ENCODE peak calls at places on chromosomes 2 and 18, in ten cellular contexts. W is ovary; M is CD4-positive, CD25-positive, alpha-beta regulatory T cell; Y is foreskin keratinocyte; O is lower lobe of right lung; L is endodermal cell; B is psoas muscle; X is H9; D is HCT116; V is naive thymus-derived CD4-positive, alpha-beta T cell. I is an unnamed sample.
A peak's percentile ranks its signal among the peaks of the same experiment; 100 is the strongest.

GRCh38 chr2:40256649-40257048 is 195.2 kb downstream of the SLC8A1 start:
- DNase-seq in W (no peak), M (no peak), Y (no peak), O (no peak), L (peak; percentile 84), B (no peak), X (peak; percentile 76), D (no peak), V (no peak), I (no peak)

GRCh38 chr2:101500175-101500574 is 25.3 kb upstream of the RFX8 start:
- DNase-seq in W (no peak), M (no peak), Y (no peak), O (no peak), L (no peak), B (no peak), X (no peak), D (no peak), V (no peak), I (no peak)

GRCh38 chr2:119448427-119449141 is 16.9 kb downstream of the TMEM37 start:
- DNase-seq in W (no peak), M (peak; percentile 49), Y (no peak), O (no peak), L (no peak), B (no peak), X (no peak), D (no peak), V (no peak), I (no peak)

GRCh38 chr2:55420901-55421300 is 1.2 kb upstream of the CCDC88A start:
- DNase-seq in W (no peak), M (no peak), Y (no peak), O (no peak), L (no peak), B (no peak), X (no peak), D (no peak), V (no peak), I (no peak)

GRCh38 chr2:51103205-51103604 is 71.3 kb upstream of the NRXN1 start:
- DNase-seq in W (no peak), M (no peak), Y (no peak), O (peak; percentile 51), L (peak; percentile 79), B (no peak), X (peak; percentile 67), D (peak; percentile 4), V (no peak), I (peak; percentile 24)

GRCh38 chr18:56678836-56679565 is 27.8 kb downstream of the WDR7 start:
- DNase-seq in W (no peak), M (no peak), Y (no peak), O (no peak), L (no peak), B (no peak), X (no peak), D (no peak), V (no peak), I (no peak)

GRCh38 chr2:207770602-207771404 is 1.1 kb upstream of the FZD5 start:
- DNase-seq in W (peak; percentile 27), M (peak; percentile 15), Y (no peak), O (peak; percentile 56), L (peak; percentile 84), B (peak; percentile 54), X (peak; percentile 56), D (no peak), V (no peak), I (no peak)

GRCh38 chr2:229129738-229130371 is 141.2 kb downstream of the PID1 start:
- DNase-seq in W (no peak), M (no peak), Y (peak; percentile 36), O (no peak), L (peak; percentile 53), B (no peak), X (no peak), D (no peak), V (no peak), I (no peak)

GRCh38 chr2:12606472-12607000 is 110.2 kb upstream of the TRIB2 start:
- DNase-seq in W (no peak), M (no peak), Y (no peak), O (no peak), L (no peak), B (no peak), X (no peak), D (no peak), V (peak; percentile 3), I (no peak)

GRCh38 chr2:158795110-158795924 is at the start of gene DAPL1:
- DNase-seq in W (no peak), M (no peak), Y (no peak), O (no peak), L (peak; percentile 73), B (no peak), X (no peak), D (no peak), V (no peak), I (no peak)

GRCh38 chr18:25962919-25963318 is 127.5 kb downstream of the SS18 start:
- DNase-seq in W (no peak), M (no peak), Y (no peak), O (no peak), L (no peak), B (no peak), X (no peak), D (no peak), V (no peak), I (no peak)

GRCh38 chr18:75132068-75132467 is 76.9 kb downstream of the PTGR3 start:
- DNase-seq in W (no peak), M (no peak), Y (no peak), O (no peak), L (no peak), B (no peak), X (no peak), D (no peak), V (no peak), I (no peak)

GRCh38 chr2:52416340-52416739 is 1351.3 kb upstream of the CHAC2 start:
- DNase-seq in W (no peak), M (no peak), Y (no peak), O (no peak), L (no peak), B (no peak), X (no peak), D (peak; percentile 8), V (no peak), I (no peak)

GRCh38 chr2:173751245-173751975 is 213.8 kb downstream of the SP3 start:
- DNase-seq in W (no peak), M (no peak), Y (no peak), O (no peak), L (peak; percentile 53), B (no peak), X (no peak), D (no peak), V (no peak), I (no peak)

GRCh38 chr2:111071480-111072143 is 49.1 kb upstream of the BCL2L11 start:
- DNase-seq in W (no peak), M (no peak), Y (peak; percentile 35), O (no peak), L (no peak), B (no peak), X (no peak), D (no peak), V (no peak), I (peak; percentile 18)

GRCh38 chr2:161138429-161138828 is 21.8 kb upstream of the TANK start:
- DNase-seq in W (no peak), M (peak; percentile 60), Y (no peak), O (no peak), L (no peak), B (no peak), X (no peak), D (no peak), V (no peak), I (no peak)

DNA sequence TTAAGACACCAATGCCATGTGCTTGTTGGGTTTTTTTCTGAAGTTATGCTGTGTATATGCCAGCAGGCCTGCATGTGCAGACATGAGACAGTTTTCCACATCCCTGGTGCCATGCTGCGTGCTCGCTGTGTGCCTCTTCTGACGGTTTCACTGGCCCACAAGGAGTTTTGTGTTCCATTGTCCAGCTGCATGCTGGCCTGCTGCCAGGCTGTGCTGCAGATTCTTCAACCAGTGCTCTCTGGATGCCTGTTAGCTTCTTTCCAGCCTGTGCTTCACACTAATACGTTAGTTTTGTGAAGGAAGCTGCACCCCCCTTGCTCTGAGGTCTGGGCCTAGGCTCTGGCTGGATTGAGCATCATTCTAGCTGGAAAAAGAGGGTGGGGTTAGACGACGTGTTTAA is 17.0 kb downstream of the INPP4A start:
- DNase-seq in W (no peak), M (no peak), Y (no peak), O (no peak), L (peak; percentile 27), B (no peak), X (no peak), D (no peak), V (no peak), I (no peak)
- H3K27ac ChIP-seq in W (no peak overlapping the region), M (peak overlapping the region; percentile 88), Y (no peak overlapping the region), O (peak overlapping the region; percentile 33), L (no peak overlapping the region), B (no peak overlapping the region), X (no peak overlapping the region), D (no peak overlapping the region), V (peak overlapping the region; percentile 57), I (no peak overlapping the region)

GRCh38 chr2:48600917-48601316 is 16.7 kb upstream of the GTF2A1L start:
- DNase-seq in W (no peak), M (no peak), Y (no peak), O (no peak), L (no peak), B (no peak), X (no peak), D (no peak), V (no peak), I (peak; percentile 23)
- H3K27ac ChIP-seq in W (no peak overlapping the region), M (no peak overlapping the region), Y (no peak overlapping the region), O (no peak overlapping the region), L (no peak overlapping the region), B (no peak overlapping the region), X (no peak overlapping the region), D (no peak overlapping the region), V (no peak overlapping the region), I (peak overlapping the region; percentile 58)

DNA sequence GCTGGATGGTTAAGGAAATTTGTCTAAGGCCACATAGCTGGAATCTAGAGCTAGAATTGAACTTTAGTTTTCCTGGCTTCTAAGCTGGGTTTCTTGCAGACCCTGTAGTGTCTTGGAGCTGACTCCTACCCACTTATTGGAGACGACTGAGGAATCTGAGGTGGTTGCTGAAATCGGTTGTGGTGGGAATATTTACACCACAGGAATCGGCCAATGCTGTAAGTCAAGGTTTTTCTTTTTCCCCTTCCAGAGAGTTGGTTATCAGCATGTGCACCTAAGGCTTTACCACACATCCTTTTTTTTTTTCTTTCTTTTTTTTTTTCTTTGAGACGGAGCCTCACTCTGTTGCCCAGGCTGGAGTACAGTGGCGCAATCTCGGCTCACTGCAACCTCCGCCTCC is 9.3 kb downstream of the CABLES1 start:
- DNase-seq in W (no peak), M (no peak), Y (no peak), O (no peak), L (no peak), B (no peak), X (no peak), D (no peak), V (no peak), I (no peak)
- H3K27ac ChIP-seq in W (no peak overlapping the region), M (no peak overlapping the region), Y (no peak overlapping the region), O (peak overlapping the region; percentile 76), L (no peak overlapping the region), B (no peak overlapping the region), X (no peak overlapping the region), D (no peak overlapping the region), V (no peak overlapping the region), I (no peak overlapping the region)

GRCh38 chr18:49926076-49926745 is 112.9 kb upstream of the ACAA2 start:
- DNase-seq in W (no peak), M (no peak), Y (no peak), O (no peak), L (no peak), B (no peak), X (no peak), D (no peak), V (no peak), I (no peak)
- H3K27ac ChIP-seq in W (no peak overlapping the region), M (no peak overlapping the region), Y (no peak overlapping the region), O (no peak overlapping the region), L (no peak overlapping the region), B (no peak overlapping the region), X (no peak overlapping the region), D (no peak overlapping the region), V (no peak overlapping the region), I (no peak overlapping the region)